ENCODE peak calls at places on chromosomes 16 and 17, in seven cellular contexts. One of them, this sample, is unnamed.
A peak's percentile ranks its signal among the peaks of the same experiment; 100 is the strongest.

GRCh38 chr16:893360-893759 is 77.4 kb downstream of the LMF1 start:
- DNase-seq in thyroid gland: no peak
- DNase-seq in hepatocyte: no peak
- DNase-seq in fibroblast of mammary gland: no peak
- DNase-seq in stomach: no peak
- DNase-seq in IMR-90: no peak
- DNase-seq in tibial artery: no peak
- DNase-seq in this sample: no peak

GRCh38 chr17:38339891-38340290 is 3.9 kb downstream of the GPR179 start:
- DNase-seq in thyroid gland: peak; percentile 8
- DNase-seq in hepatocyte: no peak
- DNase-seq in fibroblast of mammary gland: no peak
- DNase-seq in stomach: no peak
- DNase-seq in IMR-90: peak; percentile 39
- DNase-seq in tibial artery: no peak
- DNase-seq in this sample: no peak

GRCh38 chr16:69187891-69188451 is 1.0 kb downstream of the SNTB2 start:
- DNase-seq in thyroid gland: peak; percentile 74
- DNase-seq in hepatocyte: peak; percentile 48
- DNase-seq in fibroblast of mammary gland: no peak
- DNase-seq in stomach: peak; percentile 43
- DNase-seq in IMR-90: no peak
- DNase-seq in tibial artery: peak; percentile 74
- DNase-seq in this sample: peak; percentile 73

GRCh38 chr16:85612801-85613608 is at the start of gene GSE1:
- DNase-seq in thyroid gland: peak; percentile 99
- DNase-seq in hepatocyte: peak; percentile 97
- DNase-seq in fibroblast of mammary gland: peak; percentile 69
- DNase-seq in stomach: peak; percentile 99
- DNase-seq in IMR-90: peak; percentile 68
- DNase-seq in tibial artery: peak; percentile 96
- DNase-seq in this sample: peak; percentile 98

GRCh38 chr16:2919511-2920255 is 8.0 kb downstream of the FLYWCH1 start:
- DNase-seq in thyroid gland: peak; percentile 54
- DNase-seq in hepatocyte: peak; percentile 78
- DNase-seq in fibroblast of mammary gland: peak; percentile 78
- DNase-seq in stomach: peak; percentile 62
- DNase-seq in IMR-90: peak; percentile 74
- DNase-seq in tibial artery: peak; percentile 89
- DNase-seq in this sample: peak; percentile 85

GRCh38 chr17:58734811-58735210 is 20.8 kb upstream of the PPM1E start:
- DNase-seq in thyroid gland: no peak
- DNase-seq in hepatocyte: no peak
- DNase-seq in fibroblast of mammary gland: no peak
- DNase-seq in stomach: no peak
- DNase-seq in IMR-90: no peak
- DNase-seq in tibial artery: no peak
- DNase-seq in this sample: no peak

GRCh38 chr17:49907279-49907678 is 59.4 kb upstream of the TAC4 start:
- DNase-seq in thyroid gland: no peak
- DNase-seq in hepatocyte: no peak
- DNase-seq in fibroblast of mammary gland: no peak
- DNase-seq in stomach: no peak
- DNase-seq in IMR-90: no peak
- DNase-seq in tibial artery: no peak
- DNase-seq in this sample: peak; percentile 51

GRCh38 chr16:82655720-82656500 is 29.1 kb downstream of the CDH13 start:
- DNase-seq in thyroid gland: no peak
- DNase-seq in hepatocyte: no peak
- DNase-seq in fibroblast of mammary gland: no peak
- DNase-seq in stomach: no peak
- DNase-seq in IMR-90: no peak
- DNase-seq in tibial artery: no peak
- DNase-seq in this sample: no peak

GRCh38 chr17:7014995-7015586 is 2.7 kb downstream of the RNASEK start:
- DNase-seq in thyroid gland: no peak
- DNase-seq in hepatocyte: peak; percentile 59
- DNase-seq in fibroblast of mammary gland: peak; percentile 48
- DNase-seq in stomach: no peak
- DNase-seq in IMR-90: peak; percentile 66
- DNase-seq in tibial artery: peak; percentile 75
- DNase-seq in this sample: no peak

GRCh38 chr17:79220201-79220714 is 145.6 kb downstream of the ENGASE start:
- DNase-seq in thyroid gland: no peak
- DNase-seq in hepatocyte: no peak
- DNase-seq in fibroblast of mammary gland: no peak
- DNase-seq in stomach: no peak
- DNase-seq in IMR-90: no peak
- DNase-seq in tibial artery: no peak
- DNase-seq in this sample: peak; percentile 80

GRCh38 chr17:79221597-79221996 is 147.0 kb downstream of the ENGASE start:
- DNase-seq in thyroid gland: no peak
- DNase-seq in hepatocyte: no peak
- DNase-seq in fibroblast of mammary gland: no peak
- DNase-seq in stomach: no peak
- DNase-seq in IMR-90: no peak
- DNase-seq in tibial artery: no peak
- DNase-seq in this sample: no peak

GRCh38 chr17:79219208-79219935 is 144.7 kb downstream of the ENGASE start:
- DNase-seq in thyroid gland: no peak
- DNase-seq in hepatocyte: no peak
- DNase-seq in fibroblast of mammary gland: no peak
- DNase-seq in stomach: no peak
- DNase-seq in IMR-90: no peak
- DNase-seq in tibial artery: no peak
- DNase-seq in this sample: peak; percentile 71

GRCh38 chr17:79218825-79219200 is 144.2 kb downstream of the ENGASE start:
- DNase-seq in thyroid gland: no peak
- DNase-seq in hepatocyte: no peak
- DNase-seq in fibroblast of mammary gland: no peak
- DNase-seq in stomach: no peak
- DNase-seq in IMR-90: no peak
- DNase-seq in tibial artery: no peak
- DNase-seq in this sample: peak; percentile 53

DNA sequence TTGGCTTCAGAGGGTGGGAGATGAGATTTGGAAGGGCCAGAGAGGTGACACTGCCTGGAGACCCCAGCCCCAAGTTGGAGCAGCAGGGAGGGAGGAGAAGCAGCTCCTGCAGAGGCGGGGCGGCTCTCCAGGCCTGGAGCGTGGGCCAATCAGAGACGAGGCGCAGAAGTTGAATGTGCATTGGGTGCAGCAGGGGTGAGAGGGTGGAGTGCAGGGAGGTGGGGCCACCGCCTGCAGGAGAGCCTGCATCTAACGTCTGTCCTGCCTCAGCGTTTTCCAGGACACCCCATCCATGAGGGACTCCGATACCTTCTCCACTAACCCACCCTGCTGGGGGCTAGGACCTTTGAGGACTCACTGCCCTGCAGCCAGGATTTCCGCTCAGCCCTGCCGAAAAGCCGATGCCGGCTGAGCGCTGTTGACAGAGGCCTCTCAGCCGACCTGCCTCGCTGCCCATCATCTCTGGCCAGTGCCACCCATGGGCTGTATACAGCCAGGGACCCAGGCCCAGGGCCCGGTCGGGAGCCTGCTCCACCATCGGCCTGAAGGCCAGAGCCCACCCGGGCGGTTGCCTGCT is 146.2 kb downstream of the ENGASE start:
- DNase-seq in thyroid gland: no peak
- DNase-seq in hepatocyte: no peak
- DNase-seq in fibroblast of mammary gland: no peak
- DNase-seq in stomach: no peak
- DNase-seq in IMR-90: no peak
- DNase-seq in tibial artery: no peak
- DNase-seq in this sample: peak; percentile 93
- H3K4me3 ChIP-seq in thyroid gland: no peak overlapping the region
- H3K4me3 ChIP-seq in hepatocyte: no peak overlapping the region
- H3K4me3 ChIP-seq in fibroblast of mammary gland: no peak overlapping the region
- H3K4me3 ChIP-seq in stomach: no peak overlapping the region
- H3K4me3 ChIP-seq in IMR-90: no peak overlapping the region
- H3K4me3 ChIP-seq in tibial artery: no peak overlapping the region
- H3K4me3 ChIP-seq in this sample: peak overlapping the region; percentile 73

GRCh38 chr17:74815067-74815466 is 38.9 kb upstream of the NAT9 start:
- DNase-seq in thyroid gland: peak; percentile 87
- DNase-seq in hepatocyte: no peak
- DNase-seq in fibroblast of mammary gland: no peak
- DNase-seq in stomach: no peak
- DNase-seq in IMR-90: no peak
- DNase-seq in tibial artery: no peak
- DNase-seq in this sample: no peak

GRCh38 chr17:74810699-74811485 is 34.7 kb upstream of the NAT9 start:
- DNase-seq in thyroid gland: peak; percentile 68
- DNase-seq in hepatocyte: no peak
- DNase-seq in fibroblast of mammary gland: no peak
- DNase-seq in stomach: no peak
- DNase-seq in IMR-90: no peak
- DNase-seq in tibial artery: no peak
- DNase-seq in this sample: no peak

GRCh38 chr17:74814453-74814852 is 38.3 kb upstream of the NAT9 start:
- DNase-seq in thyroid gland: peak; percentile 50
- DNase-seq in hepatocyte: no peak
- DNase-seq in fibroblast of mammary gland: no peak
- DNase-seq in stomach: no peak
- DNase-seq in IMR-90: no peak
- DNase-seq in tibial artery: no peak
- DNase-seq in this sample: no peak

GRCh38 chr17:74813793-74814192 is 37.6 kb upstream of the NAT9 start:
- DNase-seq in thyroid gland: no peak
- DNase-seq in hepatocyte: no peak
- DNase-seq in fibroblast of mammary gland: no peak
- DNase-seq in stomach: no peak
- DNase-seq in IMR-90: no peak
- DNase-seq in tibial artery: no peak
- DNase-seq in this sample: no peak

DNA sequence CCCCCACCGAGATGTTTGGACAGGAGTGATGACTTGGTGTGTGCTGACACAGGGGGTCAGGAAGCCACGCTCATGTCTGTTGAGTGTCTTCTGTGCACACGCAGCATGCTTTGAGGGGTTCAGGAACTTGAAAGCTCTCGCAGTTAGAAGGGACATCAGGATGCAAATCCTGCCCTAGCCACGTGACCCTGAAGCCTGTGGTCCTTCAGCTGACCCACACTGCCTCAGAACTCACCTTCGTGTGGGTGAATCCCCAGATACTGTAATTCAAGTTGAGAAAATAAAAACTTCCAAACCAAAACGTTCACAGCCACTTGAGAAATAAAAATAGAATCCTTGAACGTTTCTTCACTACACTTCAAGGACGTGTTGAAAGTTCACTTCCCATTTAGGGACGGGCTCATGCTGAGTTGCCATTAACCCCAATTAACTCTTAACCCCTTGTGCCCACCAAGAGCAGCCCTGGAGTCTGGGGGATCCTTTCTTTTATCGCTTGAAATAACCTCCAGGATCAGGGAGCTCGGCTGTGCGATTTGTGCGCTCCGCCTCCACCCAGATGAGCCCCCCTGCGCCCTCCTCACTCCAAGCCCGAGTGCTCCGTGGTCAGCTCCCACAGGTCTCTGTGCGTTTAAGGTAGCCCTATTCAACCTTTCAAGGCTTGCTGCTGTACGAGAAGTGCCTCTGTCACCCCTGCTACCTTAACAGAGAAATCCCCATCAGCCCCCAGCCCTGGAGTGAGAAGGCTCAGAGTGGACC is 36.1 kb upstream of the NAT9 start:
- DNase-seq in thyroid gland: peak; percentile 92
- DNase-seq in hepatocyte: no peak
- DNase-seq in fibroblast of mammary gland: no peak
- DNase-seq in stomach: no peak
- DNase-seq in IMR-90: no peak
- DNase-seq in tibial artery: no peak
- DNase-seq in this sample: no peak
- H3K4me3 ChIP-seq in thyroid gland: no peak overlapping the region
- H3K4me3 ChIP-seq in hepatocyte: no peak overlapping the region
- H3K4me3 ChIP-seq in fibroblast of mammary gland: no peak overlapping the region
- H3K4me3 ChIP-seq in stomach: no peak overlapping the region
- H3K4me3 ChIP-seq in IMR-90: no peak overlapping the region
- H3K4me3 ChIP-seq in tibial artery: no peak overlapping the region
- H3K4me3 ChIP-seq in this sample: no peak overlapping the region

GRCh38 chr17:79929257-79930076 is 90.2 kb upstream of the CBX4 start:
- DNase-seq in thyroid gland: no peak
- DNase-seq in hepatocyte: no peak
- DNase-seq in fibroblast of mammary gland: no peak
- DNase-seq in stomach: no peak
- DNase-seq in IMR-90: no peak
- DNase-seq in tibial artery: no peak
- DNase-seq in this sample: peak; percentile 78

GRCh38 chr17:79932446-79932845 is 93.2 kb upstream of the CBX4 start:
- DNase-seq in thyroid gland: no peak
- DNase-seq in hepatocyte: no peak
- DNase-seq in fibroblast of mammary gland: no peak
- DNase-seq in stomach: no peak
- DNase-seq in IMR-90: no peak
- DNase-seq in tibial artery: no peak
- DNase-seq in this sample: no peak

GRCh38 chr17:79930077-79930785 is 91.0 kb upstream of the CBX4 start:
- DNase-seq in thyroid gland: no peak
- DNase-seq in hepatocyte: no peak
- DNase-seq in fibroblast of mammary gland: no peak
- DNase-seq in stomach: no peak
- DNase-seq in IMR-90: no peak
- DNase-seq in tibial artery: no peak
- DNase-seq in this sample: peak; percentile 80

GRCh38 chr17:79931517-79932309 is 92.5 kb upstream of the CBX4 start:
- DNase-seq in thyroid gland: no peak
- DNase-seq in hepatocyte: peak; percentile 80
- DNase-seq in fibroblast of mammary gland: peak; percentile 59
- DNase-seq in stomach: no peak
- DNase-seq in IMR-90: peak; percentile 31
- DNase-seq in tibial artery: no peak
- DNase-seq in this sample: no peak

DNA sequence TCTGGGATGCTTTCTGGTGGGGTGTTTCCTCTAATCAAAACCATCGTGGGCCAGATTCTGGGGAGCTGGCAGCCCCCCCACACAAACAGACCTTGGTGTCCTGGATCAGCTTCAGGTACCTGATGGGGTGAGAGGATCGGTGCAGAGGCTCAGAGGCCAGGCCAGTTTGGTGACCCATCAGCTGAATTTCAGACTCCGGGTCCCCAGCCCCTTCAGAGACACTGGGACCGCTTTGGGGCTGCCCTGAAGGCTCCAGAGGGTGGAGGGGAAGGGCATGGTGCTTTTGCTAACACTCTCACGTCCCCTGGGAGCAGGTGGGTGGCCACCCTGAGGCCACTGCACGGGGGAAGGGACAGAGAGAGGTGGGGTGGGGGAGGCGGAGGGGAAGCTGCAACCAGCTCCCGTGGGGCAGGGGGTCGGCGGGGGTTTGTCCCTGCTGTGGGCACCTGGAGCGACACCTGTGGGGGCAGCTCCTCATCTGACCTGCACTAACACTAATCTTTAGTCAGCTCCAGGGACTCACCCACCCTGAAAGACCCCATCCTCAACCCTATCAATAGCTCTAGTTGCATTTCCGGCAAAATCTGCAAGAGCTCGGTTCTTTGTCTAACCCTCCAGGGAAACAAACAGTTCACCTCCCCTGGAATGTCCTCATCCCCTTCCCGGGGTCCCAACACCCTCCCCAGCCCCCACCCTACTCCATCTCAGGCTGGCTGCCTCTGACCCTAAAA is 91.7 kb upstream of the CBX4 start:
- DNase-seq in thyroid gland: no peak
- DNase-seq in hepatocyte: no peak
- DNase-seq in fibroblast of mammary gland: no peak
- DNase-seq in stomach: no peak
- DNase-seq in IMR-90: no peak
- DNase-seq in tibial artery: no peak
- DNase-seq in this sample: peak; percentile 74
- H3K4me3 ChIP-seq in thyroid gland: no peak overlapping the region
- H3K4me3 ChIP-seq in hepatocyte: peak overlapping the region; percentile 66
- H3K4me3 ChIP-seq in fibroblast of mammary gland: no peak overlapping the region
- H3K4me3 ChIP-seq in stomach: no peak overlapping the region
- H3K4me3 ChIP-seq in IMR-90: no peak overlapping the region
- H3K4me3 ChIP-seq in tibial artery: no peak overlapping the region
- H3K4me3 ChIP-seq in this sample: peak overlapping the region; percentile 71

GRCh38 chr16:46690281-46691178 is 1.1 kb downstream of the ORC6 start:
- DNase-seq in thyroid gland: no peak
- DNase-seq in hepatocyte: peak; percentile 74
- DNase-seq in fibroblast of mammary gland: peak; percentile 51
- DNase-seq in stomach: no peak
- DNase-seq in IMR-90: peak; percentile 40
- DNase-seq in tibial artery: no peak
- DNase-seq in this sample: peak; percentile 52
- H3K4me3 ChIP-seq in thyroid gland: peak overlapping the region; percentile 89
- H3K4me3 ChIP-seq in hepatocyte: peak overlapping the region; percentile 43
- H3K4me3 ChIP-seq in fibroblast of mammary gland: peak overlapping the region; percentile 92
- H3K4me3 ChIP-seq in stomach: peak overlapping the region; percentile 93
- H3K4me3 ChIP-seq in IMR-90: peak overlapping the region; percentile 88
- H3K4me3 ChIP-seq in tibial artery: peak overlapping the region; percentile 75
- H3K4me3 ChIP-seq in this sample: peak overlapping the region; percentile 99